ENCODE peak calls at places on chromosomes 3 and 15, in nine cellular contexts. M is stimulated activated CD4-positive, alpha-beta T cell treated with anti-CD3 and anti-CD28 coated beads, Interleukin-1b, Interleukin-23, amount 100 ng/mL, for 4 hours; K is A172; R is endothelial cell; N is fibroblast of mammary gland; D is neuronal stem cell; U is esophagus muscularis mucosa; F is MV-4-11; T is LoVo. B is an unnamed sample.

GRCh38 chr15:35911052-35911780 is 365.3 kb upstream of the DPH6 start:
- DNase-seq in M (no peak), K (no peak), R (no peak), N (no peak), D (no peak), U (no peak), F (no peak), T (no peak), B (no peak)

GRCh38 chr3:98786364-98786930 is 23.3 kb downstream of the ST3GAL6 start:
- DNase-seq in M (no peak), K (no peak), R (no peak), N (peak), D (no peak), U (no peak), F (peak), T (no peak), B (no peak)

GRCh38 chr15:68843425-68844311 is 23.0 kb upstream of the ANP32A start:
- DNase-seq in M (peak), K (no peak), R (peak), N (peak), D (peak), U (no peak), F (no peak), T (no peak), B (no peak)

GRCh38 chr3:105228696-105229095 is 138.0 kb upstream of the ALCAM start:
- DNase-seq in M (no peak), K (no peak), R (no peak), N (peak), D (no peak), U (no peak), F (no peak), T (no peak), B (no peak)

GRCh38 chr3:61053781-61054496 is 197.3 kb downstream of the FHIT start:
- DNase-seq in M (no peak), K (no peak), R (no peak), N (no peak), D (no peak), U (no peak), F (no peak), T (no peak), B (no peak)

GRCh38 chr3:189781384-189781783 is 150.2 kb downstream of the TP63 start:
- DNase-seq in M (no peak), K (no peak), R (no peak), N (no peak), D (no peak), U (no peak), F (no peak), T (no peak), B (no peak)

GRCh38 chr3:54951405-54951804 is 23.5 kb upstream of the LRTM1 start:
- DNase-seq in M (no peak), K (peak), R (peak), N (peak), D (peak), U (no peak), F (peak), T (peak), B (peak)

GRCh38 chr3:88031543-88032148 is 27.2 kb downstream of the CGGBP1 start:
- DNase-seq in M (no peak), K (peak), R (no peak), N (peak), D (no peak), U (no peak), F (no peak), T (peak), B (no peak)

GRCh38 chr3:15796771-15797599 is 794 bp downstream of the ANKRD28 start:
- DNase-seq in M (no peak), K (peak), R (no peak), N (peak), D (peak), U (no peak), F (peak), T (peak), B (peak)

GRCh38 chr3:130242850-130243569 is 102.5 kb upstream of the COL6A5 start:
- DNase-seq in M (no peak), K (peak), R (no peak), N (peak), D (no peak), U (no peak), F (no peak), T (no peak), B (peak)

GRCh38 chr3:33134026-33134625 is 20.3 kb downstream of the CRTAP start:
- DNase-seq in M (no peak), K (no peak), R (no peak), N (peak), D (no peak), U (no peak), F (peak), T (no peak), B (no peak)

GRCh38 chr15:72342385-72342784 is 22.4 kb upstream of the CELF6 start:
- DNase-seq in M (peak), K (peak), R (peak), N (peak), D (no peak), U (no peak), F (peak), T (no peak), B (peak)

GRCh38 chr15:91716536-91716935 is 137.0 kb upstream of the SLCO3A1 start:
- DNase-seq in M (no peak), K (no peak), R (no peak), N (no peak), D (no peak), U (no peak), F (no peak), T (no peak), B (no peak)

GRCh38 chr3:183555541-183556081 is at the start of gene KLHL6:
- DNase-seq in M (peak), K (no peak), R (peak), N (no peak), D (no peak), U (no peak), F (peak), T (no peak), B (no peak)

GRCh38 chr3:197472151-197472550 is 83.6 kb downstream of the BDH1 start:
- DNase-seq in M (no peak), K (no peak), R (no peak), N (no peak), D (no peak), U (no peak), F (no peak), T (no peak), B (no peak)

GRCh38 chr15:69340243-69340991 is 41.7 kb downstream of the PAQR5 start:
- DNase-seq in M (no peak), K (no peak), R (no peak), N (no peak), D (no peak), U (no peak), F (peak), T (no peak), B (no peak)

GRCh38 chr3:196648856-196649255 is 9.4 kb downstream of the NRROS start:
- DNase-seq in M (no peak), K (no peak), R (no peak), N (peak), D (no peak), U (no peak), F (no peak), T (no peak), B (no peak)

GRCh38 chr3:114404590-114404989 is 110.8 kb downstream of the TIGIT start:
- DNase-seq in M (no peak), K (no peak), R (no peak), N (peak), D (no peak), U (no peak), F (no peak), T (no peak), B (no peak)

GRCh38 chr15:100725121-100726069 is 123.0 kb downstream of the ASB7 start:
- DNase-seq in M (no peak), K (peak), R (no peak), N (peak), D (no peak), U (peak), F (peak), T (no peak), B (no peak)